ENCODE peak calls at places on chromosome 17, in four cellular contexts. O, S, C and V are unnamed samples.

GRCh38 chr17:27282054-27282501 is 11.8 kb upstream of the WSB1 start:
- DNase-seq in O (no peak), S (peak; percentile 87), C (no peak), V (peak; percentile 71)

GRCh38 chr17:2736956-2737355 is 12.5 kb downstream of the CCDC92B start:
- DNase-seq in O (peak; percentile 82), S (peak; percentile 7), C (no peak), V (no peak)

GRCh38 chr17:4587195-4587594 is 2.9 kb downstream of the SMTNL2 start:
- DNase-seq in O (peak; percentile 80), S (no peak), C (no peak), V (no peak)

GRCh38 chr17:77951123-77951522 is 7.4 kb upstream of the TNRC6C start:
- DNase-seq in O (no peak), S (no peak), C (no peak), V (no peak)

GRCh38 chr17:57889892-57890856 is 40.3 kb upstream of the MRPS23 start:
- DNase-seq in O (peak; percentile 96), S (peak; percentile 81), C (peak; percentile 93), V (no peak)

GRCh38 chr17:71496552-71496951 is 624.3 kb upstream of the SOX9 start:
- DNase-seq in O (peak; percentile 31), S (no peak), C (no peak), V (peak; percentile 77)

GRCh38 chr17:75010683-75011406 is 1.6 kb upstream of the MRPL58 start:
- DNase-seq in O (no peak), S (peak; percentile 69), C (no peak), V (no peak)

GRCh38 chr17:60535382-60536279 is 9.6 kb upstream of the APPBP2 start:
- DNase-seq in O (peak; percentile 65), S (peak; percentile 86), C (no peak), V (peak; percentile 54)

GRCh38 chr17:60971515-60972369 is 294.1 kb downstream of the BCAS3 start:
- DNase-seq in O (peak; percentile 72), S (peak; percentile 76), C (no peak), V (peak; percentile 14)

GRCh38 chr17:81884520-81884919 is 6.9 kb downstream of the ALYREF start:
- DNase-seq in O (peak; percentile 97), S (no peak), C (peak; percentile 20), V (no peak)

GRCh38 chr17:4554441-4554996 is 665 bp downstream of the MYBBP1A start:
- DNase-seq in O (no peak), S (no peak), C (no peak), V (no peak)

GRCh38 chr17:7173687-7174602 is 5.2 kb downstream of the ASGR1 start:
- DNase-seq in O (peak; percentile 90), S (peak; percentile 38), C (peak; percentile 84), V (no peak)

GRCh38 chr17:77930780-77931768 is 27.4 kb upstream of the TNRC6C start:
- DNase-seq in O (no peak), S (no peak), C (no peak), V (no peak)

GRCh38 chr17:68248886-68249872 is 1.3 kb downstream of the AMZ2 start:
- DNase-seq in O (no peak), S (no peak), C (no peak), V (no peak)

GRCh38 chr17:51000835-51001638 is 119.6 kb downstream of the SPAG9 start:
- DNase-seq in O (peak; percentile 78), S (peak; percentile 78), C (no peak), V (no peak)

GRCh38 chr17:16507918-16508533 is 16.0 kb upstream of the LRRC75A start:
- DNase-seq in O (no peak), S (peak; percentile 28), C (no peak), V (no peak)

GRCh38 chr17:7022791-7023571 is at the start of gene BCL6B:
- DNase-seq in O (no peak), S (no peak), C (peak; percentile 74), V (no peak)

GRCh38 chr17:11668633-11669032 is 70.4 kb downstream of the DNAH9 start:
- DNase-seq in O (no peak), S (no peak), C (no peak), V (no peak)

GRCh38 chr17:64741924-64742670 is 80.0 kb upstream of the SMURF2 start:
- DNase-seq in O (no peak), S (peak; percentile 95), C (no peak), V (no peak)

GRCh38 chr17:14427914-14428639 is 127.2 kb downstream of the HS3ST3B1 start:
- DNase-seq in O (no peak), S (no peak), C (no peak), V (no peak)

GRCh38 chr17:60134396-60135159 is 15.2 kb upstream of the CA4 start:
- DNase-seq in O (peak; percentile 56), S (peak; percentile 56), C (no peak), V (no peak)

GRCh38 chr17:18950944-18951905 is 740 bp upstream of the SLC5A10 start:
- DNase-seq in O (peak; percentile 75), S (no peak), C (no peak), V (no peak)

GRCh38 chr17:67662712-67663111 is 55.0 kb upstream of the NOL11 start:
- DNase-seq in O (no peak), S (no peak), C (no peak), V (no peak)

GRCh38 chr17:81404557-81405165 is 9.4 kb downstream of the BAHCC1 start:
- DNase-seq in O (no peak), S (no peak), C (no peak), V (no peak)

GRCh38 chr17:27569257-27569722 is 61.7 kb upstream of the LGALS9 start:
- DNase-seq in O (peak; percentile 78), S (no peak), C (no peak), V (no peak)

GRCh38 chr17:4506892-4507291 is 8.2 kb downstream of the SPNS2 start:
- DNase-seq in O (no peak), S (no peak), C (no peak), V (no peak)

GRCh38 chr17:75012320-75013076 is at the start of gene MRPL58:
- DNase-seq in O (peak; percentile 97), S (peak; percentile 75), C (peak; percentile 90), V (no peak)

DNA sequence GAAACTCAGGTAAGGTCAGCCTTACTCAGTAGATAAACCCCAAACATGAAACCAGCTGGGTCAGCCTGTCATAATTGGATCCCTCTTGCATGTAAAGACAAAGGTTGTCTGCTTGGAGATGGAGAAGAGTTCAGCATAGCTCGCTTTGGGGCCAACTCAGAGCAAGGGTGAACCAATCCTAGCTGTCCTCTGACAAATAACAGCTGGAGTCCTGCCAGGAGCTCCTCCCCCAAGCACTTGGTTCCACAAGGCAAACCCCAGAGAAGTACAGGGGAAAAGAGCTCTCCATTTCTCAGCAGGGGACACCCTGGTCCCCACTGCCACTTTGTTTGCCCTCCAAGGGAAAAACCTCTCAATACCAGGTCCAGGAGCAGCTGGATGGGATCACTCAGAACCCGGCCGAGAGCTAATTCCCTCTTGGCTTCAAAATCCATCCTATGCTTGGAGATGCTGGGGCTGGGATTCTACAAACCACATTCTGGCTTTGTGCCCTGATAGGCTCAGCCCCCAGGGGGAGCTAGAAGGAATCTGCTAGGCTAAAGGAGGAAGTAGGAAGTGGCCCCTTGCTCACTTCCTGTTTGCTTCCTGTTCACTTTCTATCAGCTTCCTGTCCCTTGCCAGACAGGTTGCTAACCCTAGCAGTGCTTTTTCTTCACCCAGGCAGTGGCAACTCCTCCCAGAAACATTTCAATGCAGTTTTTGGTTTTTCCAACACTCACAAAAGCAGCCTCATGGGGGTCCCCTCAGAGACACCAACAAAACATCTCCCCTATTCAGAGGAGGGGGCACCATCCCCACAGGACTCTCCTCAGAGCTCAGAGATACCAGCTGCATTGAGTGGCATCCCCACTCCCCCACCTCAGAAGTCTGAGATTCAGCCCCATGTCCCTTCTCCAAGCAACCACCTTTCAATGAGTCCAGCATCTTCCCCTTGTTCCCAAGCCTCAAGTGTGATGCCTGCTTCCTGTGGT is 30.7 kb downstream of the CDRT4 start:
- DNase-seq in O (peak; percentile 32), S (peak; percentile 85), C (peak; percentile 72), V (no peak)
- TF ChIP-seq CTCF in O (peak; percentile 32), S (peak; percentile 32), C (peak; percentile 49), V (no peak)

DNA sequence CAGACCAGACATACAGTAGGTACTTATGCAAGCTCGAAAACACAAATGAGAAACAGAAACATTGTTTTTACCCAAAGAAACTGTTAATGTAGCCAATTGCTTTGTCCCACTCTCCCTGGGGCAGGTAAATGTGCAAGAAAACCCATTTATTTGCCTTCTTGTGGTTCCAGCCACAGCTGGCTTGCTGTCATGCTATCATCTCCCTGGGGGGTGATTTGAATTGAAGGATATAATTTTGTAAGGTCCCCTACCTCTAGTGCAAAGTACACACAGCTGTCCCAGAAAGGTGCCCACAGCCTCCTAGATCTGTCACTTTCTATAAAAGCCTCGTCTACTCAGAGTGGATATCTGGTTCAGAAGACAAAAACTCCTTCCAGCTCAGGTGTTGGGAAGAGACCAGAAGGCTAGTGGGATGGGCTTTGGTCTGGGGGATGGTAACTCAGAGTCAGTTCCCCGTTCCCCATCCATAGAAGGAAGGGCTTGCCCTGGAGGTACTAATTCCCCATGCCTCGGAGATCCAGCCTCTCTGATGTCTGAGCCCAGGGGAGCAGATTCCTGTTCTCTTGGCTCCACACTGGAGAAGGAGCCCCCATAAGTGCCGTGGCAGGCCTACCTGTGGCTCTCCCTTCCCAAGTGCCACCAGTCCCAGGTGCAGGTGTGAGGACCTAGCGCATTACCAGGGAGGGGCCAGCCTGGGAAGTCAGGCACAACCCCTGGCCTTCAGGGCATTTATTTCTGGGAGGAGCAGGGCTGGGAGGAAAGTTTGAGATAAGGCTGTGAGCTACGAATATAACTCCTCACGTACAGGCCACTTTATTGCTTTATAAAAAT is 2.4 kb upstream of the PRR15L start:
- DNase-seq in O (peak; percentile 48), S (no peak), C (no peak), V (no peak)
- H3K4me3 ChIP-seq in O (no peak overlapping the region), S (no peak overlapping the region), C (no peak overlapping the region), V (no peak overlapping the region)

DNA sequence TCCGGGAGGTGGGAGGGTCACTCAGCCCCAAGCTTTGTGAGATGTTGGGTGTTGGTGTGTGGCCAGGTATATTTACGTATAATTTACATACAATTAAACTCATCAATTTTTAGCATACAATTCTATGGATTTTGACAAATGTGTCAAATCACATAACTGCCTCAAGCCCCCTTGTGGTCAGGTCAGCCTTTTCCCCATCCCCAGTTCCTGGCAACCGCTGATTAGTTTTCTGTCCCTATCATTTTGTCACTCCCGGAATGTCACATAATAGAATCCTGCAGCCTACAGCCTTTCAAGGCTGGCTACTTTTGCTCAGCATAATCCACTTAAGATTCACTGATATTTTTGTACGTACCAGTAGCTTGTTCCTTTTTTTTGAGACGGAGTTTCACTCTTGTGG is 19.4 kb upstream of the RAI1 start:
- DNase-seq in O (no peak), S (no peak), C (no peak), V (no peak)
- TF ChIP-seq CTCF in O (no peak), S (no peak), C (no peak), V (no peak)

GRCh38 chr17:62703776-62704380 is 76.4 kb downstream of the MRC2 start:
- DNase-seq in O (peak; percentile 97), S (peak; percentile 51), C (peak; percentile 91), V (no peak)

GRCh38 chr17:62701706-62702085 is 74.2 kb downstream of the MRC2 start:
- DNase-seq in O (peak; percentile 57), S (no peak), C (peak; percentile 18), V (no peak)

GRCh38 chr17:62702746-62703268 is 75.3 kb downstream of the MRC2 start:
- DNase-seq in O (no peak), S (no peak), C (peak; percentile 38), V (no peak)

GRCh38 chr17:62704381-62704971 is 77.0 kb downstream of the MRC2 start:
- DNase-seq in O (peak; percentile 83), S (peak; percentile 64), C (no peak), V (no peak)

DNA sequence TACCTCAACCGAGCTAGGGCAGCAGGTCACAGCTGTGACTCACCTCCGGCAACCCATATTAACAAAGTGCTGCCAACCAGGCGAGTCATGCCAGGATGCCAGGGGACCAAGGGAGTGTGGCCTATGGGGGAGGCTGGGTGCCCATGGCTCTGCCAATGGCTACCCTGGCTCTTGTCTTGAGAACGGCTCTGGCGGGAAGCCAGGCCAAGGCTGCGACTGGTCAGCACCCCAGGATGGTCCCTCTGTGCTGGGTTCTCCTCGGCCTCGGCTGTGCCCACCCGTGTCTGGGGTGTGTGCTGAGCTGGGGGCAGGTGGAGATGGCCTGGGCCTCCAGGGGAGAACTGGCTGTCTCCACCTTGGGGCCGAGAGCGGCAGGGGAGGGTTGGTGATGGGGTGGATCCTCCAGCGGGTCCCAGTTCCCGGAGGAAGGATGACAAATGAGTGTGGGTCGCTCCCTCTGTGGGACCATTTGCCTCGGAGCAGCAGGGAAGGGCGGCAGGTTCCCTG is 75.9 kb downstream of the MRC2 start:
- DNase-seq in O (peak; percentile 90), S (peak; percentile 56), C (peak; percentile 68), V (no peak)
- H3K4me3 ChIP-seq in O (peak overlapping the region; percentile 80), S (peak overlapping the region; percentile 36), C (peak overlapping the region; percentile 73), V (peak overlapping the region; percentile 62)